ENCODE peak calls at places on chromosomes 1 and 21, in four cellular contexts. Y is K562, A is SK-N-SH, C is HepG2. J is an unnamed sample.

GRCh38 chr1:179881642-179882252 is 338 bp upstream of the TOR1AIP1 start:
- DNase-seq in C (peak; percentile 70), A (peak; percentile 81), Y (no peak), J (no peak)

GRCh38 chr1:20726107-20726911 is 6.2 kb downstream of the SH2D5 start:
- DNase-seq in C (no peak), Y (no peak), A (peak; percentile 21), J (no peak)

GRCh38 chr1:168190284-168190884 is 11.6 kb downstream of the TIPRL start:
- DNase-seq in Y (no peak), A (no peak), C (no peak), J (no peak)

GRCh38 chr1:221509575-221510360 is 232.1 kb downstream of the DUSP10 start:
- DNase-seq in C (no peak), Y (no peak), A (no peak), J (peak; percentile 23)

GRCh38 chr1:69494171-69494570 is 73.6 kb upstream of the LRRC7 start:
- DNase-seq in A (no peak), C (no peak), Y (no peak), J (no peak)

GRCh38 chr1:204909109-204909508 is 38.4 kb downstream of the NFASC start:
- DNase-seq in Y (no peak), C (no peak), A (no peak), J (no peak)

GRCh38 chr1:45843474-45843905 is 40.1 kb downstream of the MAST2 start:
- DNase-seq in A (no peak), C (no peak), Y (no peak), J (no peak)

GRCh38 chr1:87684786-87685185 is 356.1 kb downstream of the LMO4 start:
- DNase-seq in A (no peak), Y (no peak), C (no peak), J (no peak)

GRCh38 chr1:230861970-230862595 is 6.2 kb downstream of the C1orf198 start:
- DNase-seq in A (no peak), C (no peak), Y (no peak), J (no peak)

GRCh38 chr21:42115136-42115683 is 44.1 kb downstream of the UMODL1 start:
- DNase-seq in A (no peak), C (no peak), Y (no peak), J (no peak)

GRCh38 chr21:42118901-42119300 is 47.8 kb downstream of the UMODL1 start:
- DNase-seq in A (peak; percentile 58), Y (no peak), C (no peak), J (no peak)

GRCh38 chr21:42118121-42118795 is 47.1 kb downstream of the UMODL1 start:
- DNase-seq in A (no peak), Y (no peak), C (no peak), J (no peak)

GRCh38 chr21:42114646-42115045 is 43.5 kb downstream of the UMODL1 start:
- DNase-seq in Y (no peak), A (no peak), C (no peak), J (no peak)

GRCh38 chr21:42117229-42118048 is 46.3 kb downstream of the UMODL1 start:
- DNase-seq in C (peak; percentile 38), Y (peak; percentile 88), A (peak; percentile 83), J (peak; percentile 37)
- TF ChIP-seq NFIC in C (no peak), Y (no peak), A (no peak), J (no peak)

DNA sequence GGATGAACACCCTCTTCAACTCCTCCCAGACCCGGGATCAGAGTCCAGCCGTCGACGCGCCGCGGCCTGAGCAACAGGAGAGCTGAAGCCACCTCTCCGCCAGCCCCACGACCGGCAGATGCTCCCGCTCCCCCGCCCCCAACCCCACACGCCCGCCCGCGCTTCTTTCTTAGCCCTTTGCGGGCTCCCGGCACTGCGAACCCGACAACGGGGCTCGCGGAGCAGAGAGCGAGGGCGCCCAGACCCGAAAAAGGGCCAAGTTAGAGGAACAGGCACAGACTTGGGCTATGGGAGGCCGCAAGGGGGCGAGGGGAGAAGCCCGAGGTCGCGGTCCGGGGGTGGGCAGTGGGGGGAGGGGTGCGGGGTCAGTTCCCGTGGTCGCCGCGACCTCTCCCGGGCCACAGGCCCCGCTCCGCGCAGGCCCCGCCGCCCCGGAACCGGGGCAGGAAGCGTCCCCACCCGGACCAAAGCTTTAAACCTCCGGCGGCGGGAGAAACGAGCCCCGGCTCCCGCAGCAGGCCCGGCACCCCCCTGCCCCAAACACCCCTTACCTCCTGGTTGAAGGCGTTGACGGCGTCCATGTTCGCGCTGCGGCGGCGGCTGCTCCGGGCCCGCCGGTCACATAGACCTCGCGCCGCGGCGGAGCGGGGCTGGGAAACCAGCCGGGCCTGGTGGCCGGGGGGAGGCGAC is 661 bp downstream of the SCAF4 start:
- DNase-seq in Y (peak; percentile 79), C (peak; percentile 68), A (peak; percentile 85), J (no peak)
- TF ChIP-seq NFIC in Y (no peak), C (no peak), A (no peak), J (no peak)

GRCh38 chr21:42937960-42938580 is 12.6 kb upstream of the ERVH48-1 start:
- DNase-seq in C (no peak), A (no peak), Y (no peak), J (no peak)
- TF ChIP-seq NFIC in C (no peak), A (no peak), Y (no peak), J (no peak)

DNA sequence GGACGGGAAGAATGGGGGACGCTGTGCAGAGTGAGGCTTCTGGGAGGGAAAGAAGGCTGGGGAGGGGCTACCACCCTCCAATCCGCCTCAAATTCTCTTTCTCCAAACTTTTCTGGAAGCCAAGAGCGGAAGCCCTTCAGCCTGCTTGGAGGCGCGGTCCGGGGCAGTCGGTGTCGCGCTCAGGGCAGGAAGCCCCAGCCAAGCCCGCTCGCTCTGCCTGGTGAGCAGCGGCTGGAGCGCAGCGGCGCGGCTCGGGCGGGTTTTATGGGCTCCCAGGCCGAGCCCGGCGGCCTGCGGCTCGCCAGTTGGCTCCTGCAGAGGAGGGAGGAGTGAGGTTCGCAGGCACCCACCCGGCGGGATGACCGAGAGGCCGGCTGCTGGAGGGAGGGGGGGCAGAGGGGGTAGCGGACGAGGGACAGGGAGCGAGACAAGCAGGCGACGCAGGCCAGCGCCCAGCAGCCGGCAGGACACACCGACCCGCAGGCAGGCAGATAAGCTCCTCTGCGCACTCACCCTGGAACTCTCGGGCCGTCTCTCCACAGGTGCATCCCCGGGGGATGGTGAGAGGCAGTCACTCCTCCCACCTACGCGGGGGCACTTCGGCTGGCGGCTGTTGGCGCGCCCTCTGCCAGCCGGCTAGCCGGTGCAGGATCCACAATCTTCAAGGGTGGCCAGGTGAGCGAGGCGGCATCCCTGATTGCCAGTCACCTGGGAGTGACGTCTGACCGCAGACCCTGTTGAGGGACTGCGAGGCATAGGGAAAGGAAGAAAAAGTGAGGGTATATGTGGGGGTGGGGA is at the start of gene AVPR1B:
- DNase-seq in Y (no peak), C (no peak), A (peak; percentile 87), J (no peak)
- TF ChIP-seq NFIC in Y (no peak), C (no peak), A (no peak), J (no peak)

J was measured in GM12878.